ENCODE peak calls at places on chromosome 21, in eight cellular contexts. Z is neural crest cell, B is nephron progenitor cell, P is left ventricle myocardium inferior, C is cardiac muscle cell, N is Calu3, L is prostate gland, H is mucosa of descending colon. K is an unnamed sample.

GRCh38 chr21:16708431-16708830 is 804.4 kb upstream of the CXADR start:
- DNase-seq in N (no peak), H (no peak), B (no peak), Z (no peak), L (no peak), C (no peak), P (no peak), K (peak)

GRCh38 chr21:17931080-17931479 is 111.9 kb upstream of the C21orf91 start:
- DNase-seq in N (no peak), P (no peak), Z (no peak), H (no peak), L (no peak), C (no peak), B (no peak), K (no peak)

GRCh38 chr21:30616125-30616524 is at the start of gene KRTAP20-1:
- DNase-seq in C (no peak), L (no peak), Z (no peak), P (no peak), H (no peak), B (no peak), N (no peak), K (no peak)

GRCh38 chr21:21163904-21164303 is 165.7 kb downstream of the NCAM2 start:
- DNase-seq in B (peak), P (no peak), N (peak), C (peak), H (no peak), L (peak), Z (peak), K (peak)

GRCh38 chr21:18369115-18369514 is 34.5 kb downstream of the TMPRSS15 start:
- DNase-seq in L (no peak), C (peak), P (no peak), H (no peak), B (no peak), N (no peak), Z (no peak), K (peak)

GRCh38 chr21:42844411-42845113 is 34.8 kb downstream of the WDR4 start:
- DNase-seq in Z (no peak), C (no peak), P (peak), B (no peak), L (peak), H (peak), N (no peak), K (peak)

GRCh38 chr21:36247316-36247715 is 72.7 kb upstream of the MORC3 start:
- DNase-seq in H (no peak), N (no peak), C (no peak), B (no peak), Z (no peak), P (no peak), L (no peak), K (peak)

GRCh38 chr21:35375115-35375514 is 326.0 kb upstream of the RUNX1 start:
- DNase-seq in P (no peak), B (no peak), L (no peak), Z (no peak), N (no peak), H (no peak), C (no peak), K (peak)

GRCh38 chr21:43712268-43712942 is 6.5 kb upstream of the PDXK start:
- DNase-seq in B (no peak), P (no peak), H (peak), L (peak), N (peak), Z (no peak), C (no peak), K (peak)

GRCh38 chr21:19541612-19542011 is 1138.0 kb upstream of the TMPRSS15 start:
- DNase-seq in B (no peak), P (no peak), N (no peak), H (no peak), C (no peak), Z (no peak), L (no peak), K (no peak)

GRCh38 chr21:36047139-36047538 is 13.2 kb downstream of the SETD4 start:
- DNase-seq in H (no peak), Z (no peak), N (no peak), B (no peak), C (no peak), P (no peak), L (no peak), K (no peak)

GRCh38 chr21:42144679-42145568 is 73.8 kb downstream of the UMODL1 start:
- DNase-seq in P (no peak), B (no peak), C (no peak), H (peak), L (no peak), Z (no peak), N (no peak), K (no peak)

GRCh38 chr21:42003051-42003461 is 7.1 kb downstream of the ZBTB21 start:
- DNase-seq in P (no peak), H (no peak), C (no peak), L (no peak), N (no peak), Z (no peak), B (no peak), K (no peak)

GRCh38 chr21:31490471-31490870 is 146.4 kb upstream of the TIAM1 start:
- DNase-seq in H (no peak), L (no peak), B (no peak), Z (no peak), N (no peak), P (no peak), C (no peak), K (no peak)

GRCh38 chr21:41897690-41898089 is 18.5 kb upstream of the PRDM15 start:
- DNase-seq in Z (no peak), P (no peak), H (no peak), C (no peak), L (no peak), B (no peak), N (no peak), K (no peak)

GRCh38 chr21:41712730-41713129 is 54.1 kb downstream of the RIPK4 start:
- DNase-seq in P (no peak), L (peak), H (no peak), Z (no peak), N (no peak), B (no peak), C (no peak), K (no peak)

GRCh38 chr21:36513430-36513829 is 33.5 kb upstream of the CLDN14 start:
- DNase-seq in P (no peak), L (no peak), N (no peak), C (no peak), H (no peak), Z (no peak), B (no peak), K (no peak)

GRCh38 chr21:17769049-17769845 is 49.9 kb downstream of the C21orf91 start:
- DNase-seq in L (no peak), N (no peak), H (no peak), B (no peak), C (no peak), P (no peak), Z (no peak), K (peak)

GRCh38 chr21:17554619-17555472 is 42.0 kb downstream of the CXADR start:
- DNase-seq in H (no peak), N (no peak), B (no peak), L (no peak), Z (no peak), P (no peak), C (peak), K (no peak)

GRCh38 chr21:36322083-36322424 is 2.1 kb downstream of the MORC3 start:
- DNase-seq in B (no peak), H (no peak), Z (no peak), C (no peak), P (no peak), L (no peak), N (no peak), K (no peak)

GRCh38 chr21:31351438-31351837 is 7.4 kb upstream of the TIAM1 start:
- DNase-seq in Z (no peak), L (no peak), P (no peak), B (no peak), C (no peak), H (no peak), N (peak), K (peak)

GRCh38 chr21:36792505-36792967 is 93.6 kb downstream of the SIM2 start:
- DNase-seq in Z (no peak), B (no peak), L (no peak), P (no peak), C (no peak), H (no peak), N (no peak), K (no peak)

GRCh38 chr21:42061866-42062542 is 9.1 kb upstream of the UMODL1 start:
- DNase-seq in L (no peak), N (no peak), C (no peak), Z (no peak), H (peak), P (no peak), B (no peak), K (no peak)

GRCh38 chr21:42746593-42747266 is 93.3 kb downstream of the PDE9A start:
- DNase-seq in P (peak), N (no peak), C (no peak), B (no peak), H (peak), Z (no peak), L (no peak), K (no peak)

GRCh38 chr21:20551939-20552338 is 446.3 kb upstream of the NCAM2 start:
- DNase-seq in B (no peak), Z (no peak), H (no peak), C (no peak), N (no peak), P (no peak), L (no peak), K (no peak)

GRCh38 chr21:29374481-29374880 is 75.8 kb downstream of the BACH1 start:
- DNase-seq in B (no peak), H (no peak), C (no peak), P (no peak), Z (no peak), N (no peak), L (no peak), K (no peak)

GRCh38 chr21:16279658-16280581 is 550.1 kb downstream of the USP25 start:
- DNase-seq in L (peak), H (no peak), P (peak), Z (peak), B (peak), N (no peak), C (peak), K (peak)

GRCh38 chr21:31514598-31514997 is 144.9 kb upstream of the SOD1 start:
- DNase-seq in C (peak), P (no peak), L (peak), H (no peak), N (peak), B (peak), Z (peak), K (peak)

GRCh38 chr21:16239659-16240265 is 510.0 kb downstream of the USP25 start:
- DNase-seq in Z (no peak), C (peak), L (no peak), N (no peak), H (no peak), B (no peak), P (no peak), K (no peak)

GRCh38 chr21:35394634-35395369 is 345.7 kb upstream of the RUNX1 start:
- DNase-seq in H (no peak), N (no peak), P (no peak), L (no peak), Z (no peak), C (no peak), B (no peak), K (peak)

GRCh38 chr21:31334648-31335121 is 9.4 kb downstream of the TIAM1 start:
- DNase-seq in H (no peak), L (no peak), Z (no peak), P (no peak), B (no peak), C (no peak), N (no peak), K (peak)

GRCh38 chr21:8992731-8993174 is 1528.6 kb upstream of the TPTE start:
- DNase-seq in H (no peak), B (no peak), L (no peak), P (no peak), N (no peak), Z (no peak), C (no peak), K (no peak)

GRCh38 chr21:41636636-41637625 is 129.0 kb upstream of the TMPRSS2 start:
- DNase-seq in N (no peak), L (no peak), P (no peak), H (no peak), Z (no peak), C (no peak), B (no peak), K (no peak)

GRCh38 chr21:41399401-41399800 is 26.6 kb upstream of the MX1 start:
- DNase-seq in L (no peak), B (no peak), P (no peak), H (no peak), N (no peak), C (no peak), Z (no peak), K (no peak)

GRCh38 chr21:17784604-17785402 is 34.4 kb downstream of the C21orf91 start:
- DNase-seq in C (no peak), P (no peak), H (no peak), Z (no peak), B (no peak), L (no peak), N (no peak), K (peak)

GRCh38 chr21:32562426-32562825 is 22.9 kb downstream of the TCP10L start:
- DNase-seq in H (no peak), Z (no peak), P (no peak), B (no peak), C (peak), L (peak), N (no peak), K (peak)
- TF ChIP-seq CTCF in H (no peak), Z (peak), P (peak), B (peak), C (peak), L (peak), N (no peak), K (peak)

DNA sequence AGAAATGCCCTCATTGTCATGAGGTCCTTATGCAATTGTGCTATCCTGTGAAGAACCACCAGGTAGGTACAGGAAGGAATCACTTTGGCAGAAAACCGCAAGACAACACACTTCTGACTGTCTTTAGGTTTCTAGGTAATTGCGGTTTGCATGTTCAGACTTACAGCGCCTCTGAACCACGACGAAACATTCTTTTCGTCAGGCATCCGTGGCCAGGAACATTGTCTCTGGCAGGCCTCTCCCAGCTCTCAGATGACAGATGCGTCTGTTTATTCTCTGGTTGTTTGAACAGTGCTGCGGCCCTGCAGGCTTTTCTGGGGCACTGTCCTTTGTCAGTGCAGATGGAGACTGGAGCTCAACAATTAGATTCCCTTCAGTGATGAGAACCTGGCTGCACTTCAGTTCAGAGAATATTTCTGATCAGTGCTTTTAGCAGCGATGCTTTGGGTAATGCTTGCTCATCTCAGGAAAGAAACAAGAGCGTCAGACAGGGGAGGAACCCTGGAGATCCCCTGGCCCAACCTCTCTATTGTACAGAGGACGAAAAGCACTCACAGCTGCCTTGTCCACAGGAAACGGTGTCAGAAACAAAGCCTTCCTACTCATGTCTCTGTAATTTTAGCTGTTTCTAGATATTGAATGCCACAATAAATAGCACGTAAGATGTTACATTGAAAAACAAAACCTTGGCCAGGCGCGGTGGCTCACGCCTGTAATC is 63.5 kb downstream of the B3GALT5 start:
- DNase-seq in N (no peak), B (no peak), H (no peak), Z (no peak), P (peak), L (peak), C (peak), K (peak)
- TF ChIP-seq CTCF in N (no peak), B (no peak), H (no peak), Z (no peak), P (peak), L (no peak), C (no peak), K (no peak)

GRCh38 chr21:33324311-33325221 is at the start of gene IFNAR1:
- DNase-seq in B (peak), H (peak), Z (peak), L (peak), N (peak), P (peak), C (peak), K (peak)
- TF ChIP-seq CTCF in B (no peak), H (no peak), Z (no peak), L (no peak), N (no peak), P (no peak), C (no peak), K (no peak)

GRCh38 chr21:37916795-37917142 is 512 bp upstream of the KCNJ6 start:
- DNase-seq in Z (peak), B (peak), P (no peak), H (no peak), C (peak), N (no peak), L (no peak), K (no peak)
- TF ChIP-seq CTCF in Z (peak), B (peak), P (no peak), H (no peak), C (no peak), N (no peak), L (no peak), K (peak)

GRCh38 chr21:26032263-26032662 is 138.3 kb downstream of the APP start:
- DNase-seq in C (no peak), Z (no peak), L (no peak), B (no peak), P (no peak), H (no peak), N (no peak), K (no peak)
- TF ChIP-seq CTCF in C (no peak), Z (no peak), L (no peak), B (no peak), P (no peak), H (no peak), N (no peak), K (peak)

DNA sequence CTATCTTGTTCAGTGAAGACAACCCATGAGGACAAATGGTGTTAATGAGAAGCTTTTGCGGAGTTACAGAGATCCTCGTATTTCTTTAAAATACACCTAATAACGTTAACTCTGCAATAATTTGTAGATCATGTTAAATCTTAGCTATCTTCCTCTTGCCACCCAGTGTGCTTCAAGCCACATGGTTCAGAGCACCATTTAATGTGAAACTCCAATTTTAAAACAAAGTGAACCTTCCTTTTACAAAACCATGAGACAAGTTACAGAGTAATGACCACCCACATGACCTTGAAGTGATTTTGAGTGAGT is 1.7 kb upstream of the KCNE2 start:
- DNase-seq in H (no peak), N (no peak), P (no peak), C (no peak), B (no peak), L (no peak), Z (no peak), K (no peak)
- TF ChIP-seq CTCF in H (no peak), N (no peak), P (peak), C (no peak), B (peak), L (no peak), Z (no peak), K (no peak)

DNA sequence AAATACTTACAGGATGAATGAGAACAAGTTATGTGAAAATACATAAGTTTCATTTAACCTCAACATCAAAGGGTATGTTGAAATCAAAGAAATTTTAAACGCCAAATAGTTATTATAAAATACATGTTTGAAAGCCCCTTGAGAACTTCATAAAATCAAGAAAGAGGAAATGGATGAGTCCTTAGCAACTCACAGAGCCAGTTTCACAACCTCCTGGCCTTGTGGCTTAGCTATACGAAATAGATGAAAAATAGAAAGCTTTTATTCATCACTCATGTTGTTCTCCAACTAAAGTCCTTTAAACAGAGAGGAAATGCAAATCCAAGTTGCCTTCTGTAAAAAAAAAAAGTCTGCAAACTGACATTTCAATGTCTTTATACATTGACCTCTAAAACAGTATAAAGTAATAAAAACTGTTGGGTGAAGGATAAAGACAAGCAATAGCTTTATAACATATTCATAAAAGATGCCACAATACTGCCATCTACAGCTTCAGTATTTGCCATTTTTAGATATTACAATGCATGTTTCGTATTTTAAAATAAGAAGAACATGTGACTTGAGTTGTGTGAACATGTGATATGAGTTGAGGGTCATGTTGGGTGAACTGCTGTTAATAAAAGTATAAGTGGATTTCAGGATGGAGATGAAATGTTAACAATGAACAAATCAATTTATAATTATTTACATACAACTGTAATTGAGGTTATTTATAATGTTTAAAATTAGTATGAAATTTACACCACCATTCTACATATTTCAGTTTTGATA is 847.7 kb downstream of the MRPL39 start:
- DNase-seq in N (no peak), P (no peak), H (no peak), B (no peak), Z (no peak), C (no peak), L (no peak), K (no peak)
- TF ChIP-seq CTCF in N (no peak), P (no peak), H (no peak), B (no peak), Z (no peak), C (no peak), L (no peak), K (no peak)

GRCh38 chr21:15094706-15095105 is 29.9 kb upstream of the NRIP1 start:
- DNase-seq in L (no peak), P (no peak), C (no peak), H (no peak), B (no peak), Z (no peak), N (no peak), K (no peak)
- TF ChIP-seq CTCF in L (no peak), P (no peak), C (no peak), H (no peak), B (no peak), Z (no peak), N (no peak), K (no peak)

GRCh38 chr21:26842976-26843911 is 2.0 kb downstream of the ADAMTS1 start:
- DNase-seq in B (peak), C (peak), Z (peak), N (peak), L (peak), H (peak), P (peak), K (peak)
- TF ChIP-seq CTCF in B (no peak), C (peak), Z (peak), N (peak), L (peak), H (no peak), P (peak), K (peak)

GRCh38 chr21:45494851-45495680 is 47.2 kb downstream of the SLC19A1 start:
- DNase-seq in C (no peak), Z (no peak), P (no peak), B (no peak), N (no peak), L (no peak), H (no peak), K (no peak)
- TF ChIP-seq CTCF in C (no peak), Z (no peak), P (no peak), B (no peak), N (no peak), L (no peak), H (no peak), K (no peak)